ENCODE peak calls at places on chromosome 1, in ten cellular contexts. N is stimulated activated naive B cell treated with anti-CD40 and anti-IgM and Interleukin-4, amounts not matched to agents 10 μg/mL and 1 μg/mL and 100 μg/mL, for 72 hours; V is T-helper 17 cell; F is A549; M is T-helper 1 cell; H is iPS-NIHi11; T is GM12892; O is heart left ventricle; P is hepatic stellate cell; G is T-cell. Y is an unnamed sample.

GRCh38 chr1:19664453-19665043 is at the start of gene HTR6:
- DNase-seq in N (no peak), V (no peak), F (no peak), M (no peak), H (peak; percentile 66), T (peak; percentile 63), O (no peak), P (no peak), G (no peak), Y (no peak)

GRCh38 chr1:84493747-84494146 is 12.4 kb upstream of the SPATA1 start:
- DNase-seq in N (no peak), V (no peak), F (no peak), M (no peak), H (no peak), T (no peak), O (no peak), P (no peak), G (no peak), Y (no peak)

GRCh38 chr1:32179193-32179442 is 357 bp upstream of the TXLNA start:
- DNase-seq in N (no peak), V (no peak), F (no peak), M (no peak), H (no peak), T (no peak), O (no peak), P (no peak), G (no peak), Y (no peak)

GRCh38 chr1:184183919-184184318 is 132.4 kb downstream of the TSEN15 start:
- DNase-seq in N (no peak), V (no peak), F (no peak), M (no peak), H (no peak), T (no peak), O (no peak), P (no peak), G (no peak), Y (no peak)

GRCh38 chr1:171913385-171913784 is 72.1 kb downstream of the DNM3 start:
- DNase-seq in N (no peak), V (no peak), F (peak; percentile 30), M (no peak), H (peak; percentile 26), T (no peak), O (peak; percentile 33), P (no peak), G (no peak), Y (no peak)

GRCh38 chr1:160357286-160358002 is 9.4 kb upstream of the NHLH1 start:
- DNase-seq in N (no peak), V (no peak), F (no peak), M (no peak), H (no peak), T (no peak), O (no peak), P (no peak), G (no peak), Y (no peak)

GRCh38 chr1:228141082-228141870 is 1.2 kb downstream of the GUK1 start:
- DNase-seq in N (no peak), V (no peak), F (no peak), M (peak; percentile 50), H (no peak), T (no peak), O (peak; percentile 80), P (peak; percentile 81), G (no peak), Y (no peak)

GRCh38 chr1:150021191-150021688 is 10.7 kb upstream of the OTUD7B start:
- DNase-seq in N (no peak), V (no peak), F (no peak), M (no peak), H (no peak), T (no peak), O (no peak), P (no peak), G (no peak), Y (no peak)

GRCh38 chr1:85617582-85618237 is 37.1 kb downstream of the CCN1 start:
- DNase-seq in N (peak; percentile 4), V (no peak), F (no peak), M (no peak), H (no peak), T (no peak), O (no peak), P (peak; percentile 43), G (no peak), Y (peak; percentile 52)

GRCh38 chr1:113763651-113764050 is 4.4 kb upstream of the PHTF1 start:
- DNase-seq in N (no peak), V (no peak), F (no peak), M (no peak), H (no peak), T (no peak), O (no peak), P (no peak), G (no peak), Y (no peak)

GRCh38 chr1:81174811-81175476 is 625.8 kb upstream of the ADGRL2 start:
- DNase-seq in N (no peak), V (no peak), F (no peak), M (no peak), H (no peak), T (no peak), O (no peak), P (no peak), G (no peak), Y (peak; percentile 30)

GRCh38 chr1:106613106-106613505 is 443.4 kb upstream of the PRMT6 start:
- DNase-seq in N (no peak), V (no peak), F (no peak), M (no peak), H (no peak), T (no peak), O (no peak), P (no peak), G (no peak), Y (no peak)

GRCh38 chr1:41363632-41364320 is 2.5 kb downstream of the FOXO6 start:
- DNase-seq in N (no peak), V (no peak), F (no peak), M (no peak), H (no peak), T (peak; percentile 13), O (no peak), P (peak; percentile 18), G (no peak), Y (no peak)

GRCh38 chr1:160376525-160377131 is 9.8 kb downstream of the NHLH1 start:
- DNase-seq in N (peak; percentile 18), V (no peak), F (peak; percentile 65), M (peak; percentile 61), H (peak; percentile 76), T (no peak), O (no peak), P (peak; percentile 65), G (no peak), Y (peak; percentile 42)

GRCh38 chr1:110686188-110686587 is 11.4 kb upstream of the KCNA3 start:
- DNase-seq in N (no peak), V (peak; percentile 11), F (no peak), M (peak; percentile 34), H (no peak), T (no peak), O (no peak), P (no peak), G (peak; percentile 28), Y (no peak)

GRCh38 chr1:2941907-2942306 is 79.4 kb upstream of the ACTRT2 start:
- DNase-seq in N (no peak), V (no peak), F (no peak), M (no peak), H (no peak), T (no peak), O (no peak), P (no peak), G (no peak), Y (no peak)

GRCh38 chr1:18963968-18964367 is 7.5 kb upstream of the IFFO2 start:
- DNase-seq in N (no peak), V (no peak), F (no peak), M (no peak), H (no peak), T (no peak), O (no peak), P (no peak), G (no peak), Y (no peak)

GRCh38 chr1:15951341-15952153 is 24.4 kb downstream of the ZBTB17 start:
- DNase-seq in N (no peak), V (no peak), F (no peak), M (peak; percentile 33), H (no peak), T (no peak), O (no peak), P (no peak), G (no peak), Y (no peak)

GRCh38 chr1:42456754-42457089 is 379 bp downstream of the PPCS start:
- DNase-seq in N (peak; percentile 49), V (peak; percentile 51), F (peak; percentile 53), M (peak; percentile 81), H (peak; percentile 62), T (peak; percentile 65), O (peak; percentile 52), P (peak; percentile 63), G (peak; percentile 54), Y (peak; percentile 25)